ENCODE peak calls at places on chromosomes 5 and 9, in eight cellular contexts. One of them, this sample, is unnamed.

GRCh38 chr5:110054240-110054639 is 364.5 kb downstream of the MAN2A1 start:
- DNase-seq in left colon: peak; percentile 24
- DNase-seq in HEK293T: peak; percentile 28
- DNase-seq in EL: peak; percentile 48
- DNase-seq in MV-4-11: peak; percentile 85
- DNase-seq in cerebellar cortex: no peak
- DNase-seq in fibroblast of the conjunctiva: peak; percentile 35
- DNase-seq in fibroblast of villous mesenchyme: peak; percentile 48
- DNase-seq in this sample: no peak

GRCh38 chr5:1436681-1437080 is 8.6 kb downstream of the SLC6A3 start:
- DNase-seq in HEK293T: no peak
- DNase-seq in MV-4-11: no peak
- DNase-seq in left colon: no peak
- DNase-seq in cerebellar cortex: no peak
- DNase-seq in fibroblast of the conjunctiva: no peak
- DNase-seq in fibroblast of villous mesenchyme: no peak
- DNase-seq in EL: no peak
- DNase-seq in this sample: no peak

GRCh38 chr5:55003432-55004065 is 18.2 kb upstream of the ESM1 start:
- DNase-seq in cerebellar cortex: no peak
- DNase-seq in fibroblast of villous mesenchyme: peak; percentile 30
- DNase-seq in HEK293T: no peak
- DNase-seq in MV-4-11: no peak
- DNase-seq in EL: peak; percentile 18
- DNase-seq in fibroblast of the conjunctiva: no peak
- DNase-seq in left colon: no peak
- DNase-seq in this sample: no peak

GRCh38 chr5:36502608-36503007 is 103.8 kb upstream of the SLC1A3 start:
- DNase-seq in HEK293T: no peak
- DNase-seq in cerebellar cortex: no peak
- DNase-seq in fibroblast of the conjunctiva: peak; percentile 65
- DNase-seq in fibroblast of villous mesenchyme: peak; percentile 75
- DNase-seq in EL: peak; percentile 96
- DNase-seq in left colon: no peak
- DNase-seq in MV-4-11: no peak
- DNase-seq in this sample: peak; percentile 77

GRCh38 chr5:101278917-101279316 is 375.8 kb upstream of the ST8SIA4 start:
- DNase-seq in fibroblast of the conjunctiva: no peak
- DNase-seq in fibroblast of villous mesenchyme: no peak
- DNase-seq in left colon: no peak
- DNase-seq in EL: no peak
- DNase-seq in HEK293T: no peak
- DNase-seq in cerebellar cortex: no peak
- DNase-seq in MV-4-11: no peak
- DNase-seq in this sample: no peak

GRCh38 chr9:130824079-130824478 is 11.0 kb upstream of the ABL1 start:
- DNase-seq in EL: no peak
- DNase-seq in fibroblast of villous mesenchyme: no peak
- DNase-seq in left colon: no peak
- DNase-seq in cerebellar cortex: peak; percentile 23
- DNase-seq in fibroblast of the conjunctiva: no peak
- DNase-seq in MV-4-11: no peak
- DNase-seq in HEK293T: no peak
- DNase-seq in this sample: no peak

GRCh38 chr5:171673328-171673727 is 112.3 kb upstream of the SMIM23 start:
- DNase-seq in MV-4-11: no peak
- DNase-seq in cerebellar cortex: no peak
- DNase-seq in fibroblast of the conjunctiva: no peak
- DNase-seq in fibroblast of villous mesenchyme: no peak
- DNase-seq in HEK293T: no peak
- DNase-seq in left colon: no peak
- DNase-seq in EL: no peak
- DNase-seq in this sample: no peak

GRCh38 chr5:17196686-17197085 is 20.7 kb upstream of the BASP1 start:
- DNase-seq in fibroblast of villous mesenchyme: no peak
- DNase-seq in EL: no peak
- DNase-seq in HEK293T: no peak
- DNase-seq in fibroblast of the conjunctiva: no peak
- DNase-seq in left colon: no peak
- DNase-seq in cerebellar cortex: no peak
- DNase-seq in MV-4-11: no peak
- DNase-seq in this sample: no peak

GRCh38 chr5:142925795-142926194 is 155.6 kb downstream of the ARHGAP26 start:
- DNase-seq in fibroblast of villous mesenchyme: peak; percentile 55
- DNase-seq in EL: peak; percentile 82
- DNase-seq in MV-4-11: no peak
- DNase-seq in cerebellar cortex: no peak
- DNase-seq in fibroblast of the conjunctiva: peak; percentile 63
- DNase-seq in HEK293T: no peak
- DNase-seq in left colon: no peak
- DNase-seq in this sample: peak; percentile 67

GRCh38 chr5:134138416-134139376 is 24.2 kb downstream of the TCF7 start:
- DNase-seq in cerebellar cortex: no peak
- DNase-seq in fibroblast of villous mesenchyme: peak; percentile 28
- DNase-seq in EL: peak; percentile 87
- DNase-seq in HEK293T: no peak
- DNase-seq in fibroblast of the conjunctiva: no peak
- DNase-seq in left colon: no peak
- DNase-seq in MV-4-11: no peak
- DNase-seq in this sample: peak; percentile 52

GRCh38 chr9:13823021-13823420 is 490.9 kb downstream of the NFIB start:
- DNase-seq in EL: no peak
- DNase-seq in HEK293T: no peak
- DNase-seq in cerebellar cortex: no peak
- DNase-seq in left colon: no peak
- DNase-seq in fibroblast of villous mesenchyme: no peak
- DNase-seq in MV-4-11: no peak
- DNase-seq in fibroblast of the conjunctiva: peak; percentile 22
- DNase-seq in this sample: no peak

GRCh38 chr9:6896562-6896961 is 138.8 kb downstream of the KDM4C start:
- DNase-seq in HEK293T: no peak
- DNase-seq in EL: peak; percentile 36
- DNase-seq in fibroblast of villous mesenchyme: no peak
- DNase-seq in MV-4-11: no peak
- DNase-seq in fibroblast of the conjunctiva: no peak
- DNase-seq in left colon: no peak
- DNase-seq in cerebellar cortex: no peak
- DNase-seq in this sample: no peak

GRCh38 chr9:85425153-85425611 is 316.6 kb downstream of the AGTPBP1 start:
- DNase-seq in MV-4-11: peak; percentile 43
- DNase-seq in cerebellar cortex: peak; percentile 49
- DNase-seq in HEK293T: peak; percentile 83
- DNase-seq in EL: peak; percentile 48
- DNase-seq in fibroblast of the conjunctiva: peak; percentile 12
- DNase-seq in fibroblast of villous mesenchyme: peak; percentile 9
- DNase-seq in left colon: peak; percentile 69
- DNase-seq in this sample: no peak

GRCh38 chr9:83047839-83048775 is 14.8 kb downstream of the RASEF start:
- DNase-seq in HEK293T: no peak
- DNase-seq in cerebellar cortex: no peak
- DNase-seq in fibroblast of villous mesenchyme: peak; percentile 31
- DNase-seq in fibroblast of the conjunctiva: no peak
- DNase-seq in left colon: peak; percentile 39
- DNase-seq in MV-4-11: no peak
- DNase-seq in EL: peak; percentile 16
- DNase-seq in this sample: no peak